ENCODE peak calls at places on chromosomes 2 and 18, in ten cellular contexts. K, W, J, L, Z, S, P, C, V and A are unnamed samples.

GRCh38 chr2:56286936-56287335 is 103.1 kb downstream of the CCDC85A start:
- DNase-seq in K (no peak), W (no peak), J (no peak), L (no peak), Z (no peak), S (no peak), P (no peak), C (peak; percentile 43), V (no peak), A (no peak)

GRCh38 chr2:32719933-32720716 is 92.3 kb downstream of the TTC27 start:
- DNase-seq in K (no peak), W (no peak), J (no peak), L (no peak), Z (no peak), S (no peak), P (no peak), C (no peak), V (no peak), A (no peak)

GRCh38 chr2:207617011-207617671 is 8.1 kb downstream of the METTL21A start:
- DNase-seq in K (no peak), W (no peak), J (no peak), L (no peak), Z (no peak), S (no peak), P (no peak), C (peak; percentile 97), V (peak; percentile 64), A (no peak)

GRCh38 chr2:102301867-102302362 is 9.4 kb upstream of the IL1RL1 start:
- DNase-seq in K (no peak), W (peak; percentile 11), J (no peak), L (no peak), Z (no peak), S (peak; percentile 33), P (no peak), C (no peak), V (peak; percentile 40), A (peak; percentile 10)

GRCh38 chr2:148754864-148755263 is 110.3 kb downstream of the EPC2 start:
- DNase-seq in K (no peak), W (no peak), J (no peak), L (no peak), Z (no peak), S (no peak), P (no peak), C (no peak), V (no peak), A (no peak)

GRCh38 chr2:171563301-171563700 is 41.0 kb downstream of the CYBRD1 start:
- DNase-seq in K (no peak), W (no peak), J (no peak), L (no peak), Z (no peak), S (no peak), P (no peak), C (no peak), V (no peak), A (no peak)

GRCh38 chr18:45688834-45689233 is 35.1 kb upstream of the SLC14A1 start:
- DNase-seq in K (no peak), W (no peak), J (no peak), L (peak; percentile 33), Z (no peak), S (peak; percentile 55), P (no peak), C (no peak), V (no peak), A (peak; percentile 53)

GRCh38 chr2:54586062-54586982 is 130.2 kb downstream of the SPTBN1 start:
- DNase-seq in K (no peak), W (no peak), J (no peak), L (no peak), Z (no peak), S (no peak), P (no peak), C (no peak), V (no peak), A (peak; percentile 26)

GRCh38 chr2:229901819-229902218 is 20.0 kb downstream of the TRIP12 start:
- DNase-seq in K (no peak), W (no peak), J (no peak), L (no peak), Z (no peak), S (no peak), P (no peak), C (peak; percentile 82), V (peak; percentile 23), A (no peak)

GRCh38 chr2:209431701-209432100 is 7.9 kb downstream of the MAP2 start:
- DNase-seq in K (no peak), W (no peak), J (no peak), L (no peak), Z (no peak), S (no peak), P (no peak), C (peak; percentile 90), V (no peak), A (no peak)

GRCh38 chr18:61581578-61582204 is 248.5 kb downstream of the CDH20 start:
- DNase-seq in K (peak; percentile 78), W (peak; percentile 65), J (peak; percentile 60), L (peak; percentile 58), Z (peak; percentile 60), S (peak; percentile 45), P (peak; percentile 93), C (peak; percentile 62), V (peak; percentile 35), A (peak; percentile 56)

GRCh38 chr18:42458226-42458625 is 503.2 kb downstream of the PIK3C3 start:
- DNase-seq in K (no peak), W (no peak), J (no peak), L (no peak), Z (no peak), S (no peak), P (no peak), C (no peak), V (no peak), A (no peak)

GRCh38 chr2:150939087-150939486 is 322.6 kb downstream of the RBM43 start:
- DNase-seq in K (peak; percentile 5), W (no peak), J (no peak), L (no peak), Z (peak; percentile 82), S (no peak), P (no peak), C (no peak), V (no peak), A (no peak)

GRCh38 chr2:10876394-10876793 is 35.3 kb upstream of the KCNF1 start:
- DNase-seq in K (no peak), W (no peak), J (no peak), L (no peak), Z (no peak), S (no peak), P (no peak), C (peak; percentile 45), V (no peak), A (no peak)

GRCh38 chr2:150767924-150768801 is 280.7 kb upstream of the RND3 start:
- DNase-seq in K (no peak), W (no peak), J (no peak), L (no peak), Z (no peak), S (no peak), P (no peak), C (no peak), V (no peak), A (no peak)